ENCODE peak calls at places on chromosome 10, in ten cellular contexts. One of them, this sample, is unnamed.

GRCh38 chr10:102322914-102323313 is 72.6 kb upstream of the NFKB2 start:
- DNase-seq in PC-3: no peak
- DNase-seq in colonic mucosa: no peak
- DNase-seq in Panc1: no peak
- DNase-seq in CD8-positive, alpha-beta memory T cell: peak; percentile 18
- DNase-seq in aorta: no peak
- DNase-seq in IMR-90: no peak
- DNase-seq in Peyer's patch: no peak
- DNase-seq in kidney: no peak
- DNase-seq in tibial artery: no peak
- DNase-seq in this sample: no peak

GRCh38 chr10:21505711-21506278 is 19.7 kb downstream of the SKIDA1 start:
- DNase-seq in PC-3: no peak
- DNase-seq in colonic mucosa: no peak
- DNase-seq in Panc1: no peak
- DNase-seq in CD8-positive, alpha-beta memory T cell: no peak
- DNase-seq in aorta: no peak
- DNase-seq in IMR-90: no peak
- DNase-seq in Peyer's patch: no peak
- DNase-seq in kidney: no peak
- DNase-seq in tibial artery: no peak
- DNase-seq in this sample: no peak

GRCh38 chr10:47029181-47029971 is 118.1 kb downstream of the PTPN20 start:
- DNase-seq in PC-3: no peak
- DNase-seq in colonic mucosa: no peak
- DNase-seq in Panc1: no peak
- DNase-seq in CD8-positive, alpha-beta memory T cell: no peak
- DNase-seq in aorta: no peak
- DNase-seq in IMR-90: no peak
- DNase-seq in Peyer's patch: peak; percentile 33
- DNase-seq in kidney: no peak
- DNase-seq in tibial artery: peak; percentile 60
- DNase-seq in this sample: no peak

GRCh38 chr10:75417522-75417927 is 13.9 kb upstream of the LRMDA start:
- DNase-seq in PC-3: peak; percentile 69
- DNase-seq in colonic mucosa: no peak
- DNase-seq in Panc1: no peak
- DNase-seq in CD8-positive, alpha-beta memory T cell: no peak
- DNase-seq in aorta: no peak
- DNase-seq in IMR-90: no peak
- DNase-seq in Peyer's patch: no peak
- DNase-seq in kidney: no peak
- DNase-seq in tibial artery: no peak
- DNase-seq in this sample: no peak

GRCh38 chr10:95864906-95865813 is 42.6 kb upstream of the CC2D2B start:
- DNase-seq in PC-3: peak; percentile 56
- DNase-seq in colonic mucosa: peak; percentile 41
- DNase-seq in Panc1: peak; percentile 46
- DNase-seq in CD8-positive, alpha-beta memory T cell: peak; percentile 13
- DNase-seq in aorta: no peak
- DNase-seq in IMR-90: peak; percentile 86
- DNase-seq in Peyer's patch: no peak
- DNase-seq in kidney: no peak
- DNase-seq in tibial artery: no peak
- DNase-seq in this sample: no peak

GRCh38 chr10:5343561-5343960 is 21.2 kb upstream of the UCN3 start:
- DNase-seq in PC-3: no peak
- DNase-seq in colonic mucosa: no peak
- DNase-seq in Panc1: no peak
- DNase-seq in CD8-positive, alpha-beta memory T cell: no peak
- DNase-seq in aorta: no peak
- DNase-seq in IMR-90: no peak
- DNase-seq in Peyer's patch: no peak
- DNase-seq in kidney: no peak
- DNase-seq in tibial artery: no peak
- DNase-seq in this sample: no peak

GRCh38 chr10:46215426-46215825 is 71.4 kb upstream of the ANTXRL start:
- DNase-seq in PC-3: no peak
- DNase-seq in colonic mucosa: peak; percentile 14
- DNase-seq in Panc1: no peak
- DNase-seq in CD8-positive, alpha-beta memory T cell: no peak
- DNase-seq in aorta: no peak
- DNase-seq in IMR-90: no peak
- DNase-seq in Peyer's patch: no peak
- DNase-seq in kidney: no peak
- DNase-seq in tibial artery: peak; percentile 60
- DNase-seq in this sample: no peak

GRCh38 chr10:49010295-49010694 is 70.7 kb upstream of the LRRC18 start:
- DNase-seq in PC-3: no peak
- DNase-seq in colonic mucosa: peak; percentile 44
- DNase-seq in Panc1: no peak
- DNase-seq in CD8-positive, alpha-beta memory T cell: no peak
- DNase-seq in aorta: no peak
- DNase-seq in IMR-90: no peak
- DNase-seq in Peyer's patch: no peak
- DNase-seq in kidney: no peak
- DNase-seq in tibial artery: no peak
- DNase-seq in this sample: peak; percentile 37

GRCh38 chr10:27494116-27494515 is 10.0 kb upstream of the RAB18 start:
- DNase-seq in PC-3: no peak
- DNase-seq in colonic mucosa: no peak
- DNase-seq in Panc1: no peak
- DNase-seq in CD8-positive, alpha-beta memory T cell: no peak
- DNase-seq in aorta: no peak
- DNase-seq in IMR-90: no peak
- DNase-seq in Peyer's patch: no peak
- DNase-seq in kidney: no peak
- DNase-seq in tibial artery: no peak
- DNase-seq in this sample: no peak

GRCh38 chr10:27490807-27491206 is 13.3 kb upstream of the RAB18 start:
- DNase-seq in PC-3: peak; percentile 27
- DNase-seq in colonic mucosa: no peak
- DNase-seq in Panc1: no peak
- DNase-seq in CD8-positive, alpha-beta memory T cell: no peak
- DNase-seq in aorta: no peak
- DNase-seq in IMR-90: no peak
- DNase-seq in Peyer's patch: no peak
- DNase-seq in kidney: no peak
- DNase-seq in tibial artery: no peak
- DNase-seq in this sample: no peak

GRCh38 chr10:27500886-27501285 is 3.2 kb upstream of the RAB18 start:
- DNase-seq in PC-3: no peak
- DNase-seq in colonic mucosa: no peak
- DNase-seq in Panc1: no peak
- DNase-seq in CD8-positive, alpha-beta memory T cell: no peak
- DNase-seq in aorta: no peak
- DNase-seq in IMR-90: no peak
- DNase-seq in Peyer's patch: no peak
- DNase-seq in kidney: no peak
- DNase-seq in tibial artery: no peak
- DNase-seq in this sample: no peak

DNA sequence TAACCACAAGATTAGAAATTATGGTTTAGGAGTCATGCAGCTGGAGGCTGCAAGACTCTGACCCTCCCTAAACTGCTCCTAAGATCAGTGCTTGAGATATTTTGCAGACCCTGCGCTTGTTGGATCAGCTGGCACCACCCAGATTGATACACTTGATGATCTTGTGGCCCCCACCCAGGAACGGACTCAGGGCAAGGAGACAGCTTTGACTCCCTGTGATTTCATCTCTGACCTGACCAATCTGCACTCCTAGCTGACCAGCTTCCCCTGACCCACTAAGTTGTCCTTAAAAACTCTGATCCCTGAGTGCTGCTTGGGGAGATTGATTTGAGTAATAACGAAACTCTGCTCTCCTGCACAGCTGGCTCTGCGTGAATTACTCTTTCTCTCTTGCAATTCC is 8.0 kb upstream of the RAB18 start:
- DNase-seq in PC-3: no peak
- DNase-seq in colonic mucosa: no peak
- DNase-seq in Panc1: no peak
- DNase-seq in CD8-positive, alpha-beta memory T cell: no peak
- DNase-seq in aorta: no peak
- DNase-seq in IMR-90: no peak
- DNase-seq in Peyer's patch: no peak
- DNase-seq in kidney: no peak
- DNase-seq in tibial artery: no peak
- DNase-seq in this sample: no peak
- H3K4me1 ChIP-seq in PC-3: no peaks in the 10 kb centered on the region
- H3K4me1 ChIP-seq in colonic mucosa: no peaks in the 10 kb centered on the region
- H3K4me1 ChIP-seq in Panc1: no peaks in the 10 kb centered on the region
- H3K4me1 ChIP-seq in CD8-positive, alpha-beta memory T cell: no peaks in the 10 kb centered on the region
- H3K4me1 ChIP-seq in aorta: no peaks in the 10 kb centered on the region
- H3K4me1 ChIP-seq in IMR-90: no peaks in the 10 kb centered on the region
- H3K4me1 ChIP-seq in Peyer's patch: no peaks in the 10 kb centered on the region
- H3K4me1 ChIP-seq in kidney: no peaks in the 10 kb centered on the region
- H3K4me1 ChIP-seq in tibial artery: no peaks in the 10 kb centered on the region
- H3K4me1 ChIP-seq in this sample: no peaks in the 10 kb centered on the region

DNA sequence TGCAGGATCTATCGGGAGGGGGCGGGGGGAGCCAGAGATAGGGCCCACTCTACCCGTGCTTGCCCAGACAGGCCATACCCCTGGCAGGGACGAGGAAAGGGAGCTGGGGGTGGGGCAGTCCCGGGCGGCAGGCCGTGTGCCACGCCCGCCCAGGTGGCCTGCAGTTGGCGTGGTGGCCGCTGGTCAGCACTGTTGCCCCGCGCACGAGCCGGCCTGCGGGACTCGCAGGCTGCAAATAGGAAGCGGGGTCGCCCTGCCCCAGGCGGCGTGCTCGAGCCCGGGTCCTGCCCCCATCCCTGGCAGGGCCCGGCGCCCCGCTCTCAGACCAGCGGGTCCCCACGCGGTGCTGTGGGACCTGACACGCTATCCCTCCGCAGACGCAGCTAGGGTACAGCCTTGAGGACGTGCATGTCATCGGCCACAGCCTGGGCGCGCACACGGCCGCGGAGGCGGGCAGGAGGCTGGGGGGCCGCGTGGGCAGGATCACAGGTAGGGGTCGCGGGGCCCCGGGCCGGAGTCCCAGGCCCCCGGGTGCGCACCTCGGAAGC is 6.7 kb downstream of the PNLIPRP2 start:
- DNase-seq in PC-3: peak; percentile 42
- DNase-seq in colonic mucosa: peak; percentile 71
- DNase-seq in Panc1: no peak
- DNase-seq in CD8-positive, alpha-beta memory T cell: no peak
- DNase-seq in aorta: no peak
- DNase-seq in IMR-90: no peak
- DNase-seq in Peyer's patch: no peak
- DNase-seq in kidney: peak; percentile 72
- DNase-seq in tibial artery: no peak
- DNase-seq in this sample: no peak
- H3K4me3 ChIP-seq in PC-3: peak overlapping the region; percentile 61
- H3K4me3 ChIP-seq in colonic mucosa: peak overlapping the region; percentile 51
- H3K4me3 ChIP-seq in Panc1: peak overlapping the region; percentile 21
- H3K4me3 ChIP-seq in CD8-positive, alpha-beta memory T cell: no peak overlapping the region
- H3K4me3 ChIP-seq in aorta: no peak overlapping the region
- H3K4me3 ChIP-seq in IMR-90: no peak overlapping the region
- H3K4me3 ChIP-seq in Peyer's patch: peak overlapping the region; percentile 22
- H3K4me3 ChIP-seq in kidney: no peak overlapping the region
- H3K4me3 ChIP-seq in tibial artery: no peak overlapping the region
- H3K4me3 ChIP-seq in this sample: peak overlapping the region; percentile 8

GRCh38 chr10:12364559-12364958 is 15.2 kb downstream of the CAMK1D start:
- DNase-seq in PC-3: no peak
- DNase-seq in colonic mucosa: no peak
- DNase-seq in Panc1: no peak
- DNase-seq in CD8-positive, alpha-beta memory T cell: no peak
- DNase-seq in aorta: no peak
- DNase-seq in IMR-90: no peak
- DNase-seq in Peyer's patch: no peak
- DNase-seq in kidney: no peak
- DNase-seq in tibial artery: no peak
- DNase-seq in this sample: no peak
- H3K4me1 ChIP-seq in PC-3: no peaks in the 10 kb centered on the region
- H3K4me1 ChIP-seq in colonic mucosa: no peaks in the 10 kb centered on the region
- H3K4me1 ChIP-seq in Panc1: no peaks in the 10 kb centered on the region
- H3K4me1 ChIP-seq in CD8-positive, alpha-beta memory T cell: peaks cover 22% of the 10 kb centered on the region
- H3K4me1 ChIP-seq in aorta: no peaks in the 10 kb centered on the region
- H3K4me1 ChIP-seq in IMR-90: peaks cover 2% of the 10 kb centered on the region
- H3K4me1 ChIP-seq in Peyer's patch: peaks cover 5% of the 10 kb centered on the region
- H3K4me1 ChIP-seq in kidney: no peaks in the 10 kb centered on the region
- H3K4me1 ChIP-seq in tibial artery: peaks cover 12% of the 10 kb centered on the region
- H3K4me1 ChIP-seq in this sample: peaks cover 2% of the 10 kb centered on the region

GRCh38 chr10:72334832-72335393 is 19.8 kb downstream of the DNAJB12 start:
- DNase-seq in PC-3: no peak
- DNase-seq in colonic mucosa: peak; percentile 68
- DNase-seq in Panc1: no peak
- DNase-seq in CD8-positive, alpha-beta memory T cell: peak; percentile 95
- DNase-seq in aorta: peak; percentile 91
- DNase-seq in IMR-90: peak; percentile 79
- DNase-seq in Peyer's patch: peak; percentile 71
- DNase-seq in kidney: peak; percentile 99
- DNase-seq in tibial artery: peak; percentile 98
- DNase-seq in this sample: peak; percentile 91

GRCh38 chr10:72337039-72337629 is 17.6 kb downstream of the DNAJB12 start:
- DNase-seq in PC-3: peak; percentile 60
- DNase-seq in colonic mucosa: peak; percentile 85
- DNase-seq in Panc1: no peak
- DNase-seq in CD8-positive, alpha-beta memory T cell: peak; percentile 57
- DNase-seq in aorta: peak; percentile 88
- DNase-seq in IMR-90: peak; percentile 53
- DNase-seq in Peyer's patch: peak; percentile 86
- DNase-seq in kidney: peak; percentile 96
- DNase-seq in tibial artery: peak; percentile 90
- DNase-seq in this sample: peak; percentile 95

GRCh38 chr10:72336259-72337038 is 18.3 kb downstream of the DNAJB12 start:
- DNase-seq in PC-3: no peak
- DNase-seq in colonic mucosa: no peak
- DNase-seq in Panc1: no peak
- DNase-seq in CD8-positive, alpha-beta memory T cell: no peak
- DNase-seq in aorta: no peak
- DNase-seq in IMR-90: no peak
- DNase-seq in Peyer's patch: no peak
- DNase-seq in kidney: peak; percentile 69
- DNase-seq in tibial artery: no peak
- DNase-seq in this sample: no peak

GRCh38 chr10:72334196-72334831 is 20.4 kb downstream of the DNAJB12 start:
- DNase-seq in PC-3: no peak
- DNase-seq in colonic mucosa: no peak
- DNase-seq in Panc1: no peak
- DNase-seq in CD8-positive, alpha-beta memory T cell: peak; percentile 53
- DNase-seq in aorta: no peak
- DNase-seq in IMR-90: peak; percentile 50
- DNase-seq in Peyer's patch: no peak
- DNase-seq in kidney: peak; percentile 82
- DNase-seq in tibial artery: no peak
- DNase-seq in this sample: peak; percentile 81

DNA sequence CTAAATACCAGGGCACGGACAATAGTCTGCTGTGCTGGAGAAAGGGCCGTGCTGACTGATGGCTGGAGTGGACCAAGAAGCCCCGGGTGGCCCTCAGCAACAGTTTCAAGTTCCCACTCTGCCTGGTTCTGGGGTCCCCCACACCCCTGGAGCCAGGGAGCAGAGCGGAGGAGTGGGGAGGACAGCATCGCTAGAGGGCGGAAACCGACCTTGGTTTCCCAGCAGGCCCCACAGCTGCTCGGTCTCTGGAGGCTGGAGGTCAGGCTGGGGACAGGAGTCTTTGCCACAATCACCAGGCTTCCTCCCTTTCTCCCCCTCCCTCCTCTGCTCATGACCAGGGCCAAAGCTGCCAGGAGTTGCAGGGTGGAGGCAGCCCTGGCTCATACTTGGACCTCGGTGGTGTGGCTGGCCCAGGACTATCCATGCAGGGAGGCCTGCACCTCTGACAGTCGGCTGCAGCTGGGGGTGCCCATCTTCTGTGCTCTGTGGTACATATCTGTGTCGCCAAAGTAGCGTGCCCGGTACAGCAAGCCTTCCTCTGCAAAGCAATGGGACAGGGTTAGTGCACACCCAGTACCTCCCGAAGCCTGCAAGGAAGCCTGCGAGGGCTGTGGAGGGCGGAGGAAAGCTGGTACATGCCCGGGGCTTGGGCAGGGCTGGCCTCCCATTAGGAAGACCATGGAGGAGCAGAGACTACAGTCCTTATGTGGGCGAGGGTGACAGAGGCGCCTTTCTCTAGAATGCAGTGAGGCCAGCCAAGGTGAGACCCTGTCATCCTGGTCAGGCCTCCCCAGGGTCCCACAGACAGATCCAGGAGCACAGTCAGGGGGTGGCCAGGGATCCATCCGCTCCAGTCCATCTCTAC is 19.1 kb downstream of the DNAJB12 start:
- DNase-seq in PC-3: no peak
- DNase-seq in colonic mucosa: peak; percentile 42
- DNase-seq in Panc1: no peak
- DNase-seq in CD8-positive, alpha-beta memory T cell: peak; percentile 51
- DNase-seq in aorta: peak; percentile 76
- DNase-seq in IMR-90: no peak
- DNase-seq in Peyer's patch: peak; percentile 61
- DNase-seq in kidney: peak; percentile 95
- DNase-seq in tibial artery: peak; percentile 95
- DNase-seq in this sample: peak; percentile 81
- H3K4me3 ChIP-seq in PC-3: no peak overlapping the region
- H3K4me3 ChIP-seq in colonic mucosa: no peak overlapping the region
- H3K4me3 ChIP-seq in Panc1: no peak overlapping the region
- H3K4me3 ChIP-seq in CD8-positive, alpha-beta memory T cell: peak overlapping the region; percentile 55
- H3K4me3 ChIP-seq in aorta: no peak overlapping the region
- H3K4me3 ChIP-seq in IMR-90: no peak overlapping the region
- H3K4me3 ChIP-seq in Peyer's patch: peak overlapping the region; percentile 20
- H3K4me3 ChIP-seq in kidney: no peak overlapping the region
- H3K4me3 ChIP-seq in tibial artery: no peak overlapping the region
- H3K4me3 ChIP-seq in this sample: no peak overlapping the region

This sample was measured in right cardiac atrium.